ENCODE peak calls at places on chromosome 13, in eight cellular contexts. One of them, this sample, is unnamed.

GRCh38 chr13:70941454-70941853 is 833.2 kb upstream of the KLHL1 start:
- DNase-seq in glutamatergic neuron: no peak
- DNase-seq in stimulated activated CD4-positive, alpha-beta T cell treated with anti-CD3 and anti-CD28 coated beads, Interleukin-12 subunit alpha, Interleukin-12 subunit beta, amount 100 ng/mL, for 24 hours: no peak
- DNase-seq in SW 1271: no peak
- DNase-seq in fibroblast of pulmonary artery: no peak
- DNase-seq in stimulated activated CD8-positive, alpha-beta memory T cell treated with anti-CD3 and anti-CD28 coated beads, Interleukin-12 subunit alpha, Interleukin-12 subunit beta, amount 100 ng/mL, for 1 hour: no peak
- DNase-seq in AG20443: no peak
- DNase-seq in neural crest cell: no peak
- DNase-seq in this sample: no peak

GRCh38 chr13:91145806-91146205 is 201.7 kb upstream of the MIR17HG start:
- DNase-seq in stimulated activated CD8-positive, alpha-beta memory T cell treated with anti-CD3 and anti-CD28 coated beads, Interleukin-12 subunit alpha, Interleukin-12 subunit beta, amount 100 ng/mL, for 1 hour: no peak
- DNase-seq in AG20443: no peak
- DNase-seq in stimulated activated CD4-positive, alpha-beta T cell treated with anti-CD3 and anti-CD28 coated beads, Interleukin-12 subunit alpha, Interleukin-12 subunit beta, amount 100 ng/mL, for 24 hours: no peak
- DNase-seq in glutamatergic neuron: no peak
- DNase-seq in neural crest cell: no peak
- DNase-seq in SW 1271: no peak
- DNase-seq in fibroblast of pulmonary artery: no peak
- DNase-seq in this sample: no peak

GRCh38 chr13:20424559-20424852 is 101.2 kb downstream of the CRYL1 start:
- DNase-seq in AG20443: no peak
- DNase-seq in stimulated activated CD8-positive, alpha-beta memory T cell treated with anti-CD3 and anti-CD28 coated beads, Interleukin-12 subunit alpha, Interleukin-12 subunit beta, amount 100 ng/mL, for 1 hour: no peak
- DNase-seq in neural crest cell: no peak
- DNase-seq in stimulated activated CD4-positive, alpha-beta T cell treated with anti-CD3 and anti-CD28 coated beads, Interleukin-12 subunit alpha, Interleukin-12 subunit beta, amount 100 ng/mL, for 24 hours: no peak
- DNase-seq in SW 1271: no peak
- DNase-seq in glutamatergic neuron: no peak
- DNase-seq in fibroblast of pulmonary artery: no peak
- DNase-seq in this sample: no peak

GRCh38 chr13:60146491-60146890 is 17.2 kb downstream of the DIAPH3 start:
- DNase-seq in fibroblast of pulmonary artery: peak; percentile 46
- DNase-seq in glutamatergic neuron: no peak
- DNase-seq in AG20443: no peak
- DNase-seq in stimulated activated CD4-positive, alpha-beta T cell treated with anti-CD3 and anti-CD28 coated beads, Interleukin-12 subunit alpha, Interleukin-12 subunit beta, amount 100 ng/mL, for 24 hours: no peak
- DNase-seq in SW 1271: no peak
- DNase-seq in stimulated activated CD8-positive, alpha-beta memory T cell treated with anti-CD3 and anti-CD28 coated beads, Interleukin-12 subunit alpha, Interleukin-12 subunit beta, amount 100 ng/mL, for 1 hour: no peak
- DNase-seq in neural crest cell: no peak
- DNase-seq in this sample: no peak

GRCh38 chr13:43132228-43132627 is 108.8 kb downstream of the DNAJC15 start:
- DNase-seq in stimulated activated CD8-positive, alpha-beta memory T cell treated with anti-CD3 and anti-CD28 coated beads, Interleukin-12 subunit alpha, Interleukin-12 subunit beta, amount 100 ng/mL, for 1 hour: no peak
- DNase-seq in glutamatergic neuron: no peak
- DNase-seq in SW 1271: no peak
- DNase-seq in AG20443: peak; percentile 18
- DNase-seq in fibroblast of pulmonary artery: peak; percentile 50
- DNase-seq in neural crest cell: no peak
- DNase-seq in stimulated activated CD4-positive, alpha-beta T cell treated with anti-CD3 and anti-CD28 coated beads, Interleukin-12 subunit alpha, Interleukin-12 subunit beta, amount 100 ng/mL, for 24 hours: no peak
- DNase-seq in this sample: peak; percentile 56

GRCh38 chr13:62643007-62643483 is 1227.4 kb upstream of the PCDH20 start:
- DNase-seq in neural crest cell: no peak
- DNase-seq in fibroblast of pulmonary artery: peak; percentile 8
- DNase-seq in stimulated activated CD4-positive, alpha-beta T cell treated with anti-CD3 and anti-CD28 coated beads, Interleukin-12 subunit alpha, Interleukin-12 subunit beta, amount 100 ng/mL, for 24 hours: no peak
- DNase-seq in AG20443: no peak
- DNase-seq in glutamatergic neuron: no peak
- DNase-seq in SW 1271: peak; percentile 71
- DNase-seq in stimulated activated CD8-positive, alpha-beta memory T cell treated with anti-CD3 and anti-CD28 coated beads, Interleukin-12 subunit alpha, Interleukin-12 subunit beta, amount 100 ng/mL, for 1 hour: no peak
- DNase-seq in this sample: no peak

GRCh38 chr13:20118268-20119140 is 42.3 kb downstream of the GJA3 start:
- DNase-seq in AG20443: peak; percentile 81
- DNase-seq in glutamatergic neuron: peak; percentile 43
- DNase-seq in fibroblast of pulmonary artery: peak; percentile 32
- DNase-seq in stimulated activated CD4-positive, alpha-beta T cell treated with anti-CD3 and anti-CD28 coated beads, Interleukin-12 subunit alpha, Interleukin-12 subunit beta, amount 100 ng/mL, for 24 hours: no peak
- DNase-seq in SW 1271: peak; percentile 69
- DNase-seq in stimulated activated CD8-positive, alpha-beta memory T cell treated with anti-CD3 and anti-CD28 coated beads, Interleukin-12 subunit alpha, Interleukin-12 subunit beta, amount 100 ng/mL, for 1 hour: no peak
- DNase-seq in neural crest cell: peak; percentile 23
- DNase-seq in this sample: peak; percentile 73

GRCh38 chr13:51148223-51148951 is 37.3 kb upstream of the C13orf42 start:
- DNase-seq in SW 1271: no peak
- DNase-seq in fibroblast of pulmonary artery: no peak
- DNase-seq in glutamatergic neuron: peak; percentile 24
- DNase-seq in stimulated activated CD4-positive, alpha-beta T cell treated with anti-CD3 and anti-CD28 coated beads, Interleukin-12 subunit alpha, Interleukin-12 subunit beta, amount 100 ng/mL, for 24 hours: no peak
- DNase-seq in stimulated activated CD8-positive, alpha-beta memory T cell treated with anti-CD3 and anti-CD28 coated beads, Interleukin-12 subunit alpha, Interleukin-12 subunit beta, amount 100 ng/mL, for 1 hour: no peak
- DNase-seq in neural crest cell: no peak
- DNase-seq in AG20443: no peak
- DNase-seq in this sample: peak; percentile 71

GRCh38 chr13:91946498-91947070 is 548.2 kb downstream of the GPC5 start:
- DNase-seq in neural crest cell: peak; percentile 2
- DNase-seq in AG20443: no peak
- DNase-seq in glutamatergic neuron: no peak
- DNase-seq in fibroblast of pulmonary artery: peak; percentile 33
- DNase-seq in SW 1271: peak; percentile 30
- DNase-seq in stimulated activated CD8-positive, alpha-beta memory T cell treated with anti-CD3 and anti-CD28 coated beads, Interleukin-12 subunit alpha, Interleukin-12 subunit beta, amount 100 ng/mL, for 1 hour: no peak
- DNase-seq in stimulated activated CD4-positive, alpha-beta T cell treated with anti-CD3 and anti-CD28 coated beads, Interleukin-12 subunit alpha, Interleukin-12 subunit beta, amount 100 ng/mL, for 24 hours: no peak
- DNase-seq in this sample: no peak

GRCh38 chr13:114099918-114100445 is 32.4 kb downstream of the RASA3 start:
- DNase-seq in glutamatergic neuron: no peak
- DNase-seq in stimulated activated CD8-positive, alpha-beta memory T cell treated with anti-CD3 and anti-CD28 coated beads, Interleukin-12 subunit alpha, Interleukin-12 subunit beta, amount 100 ng/mL, for 1 hour: no peak
- DNase-seq in stimulated activated CD4-positive, alpha-beta T cell treated with anti-CD3 and anti-CD28 coated beads, Interleukin-12 subunit alpha, Interleukin-12 subunit beta, amount 100 ng/mL, for 24 hours: no peak
- DNase-seq in AG20443: no peak
- DNase-seq in SW 1271: peak; percentile 34
- DNase-seq in neural crest cell: no peak
- DNase-seq in fibroblast of pulmonary artery: peak; percentile 37
- DNase-seq in this sample: peak; percentile 69

GRCh38 chr13:40377783-40378182 is 288.7 kb downstream of the FOXO1 start:
- DNase-seq in neural crest cell: no peak
- DNase-seq in AG20443: peak; percentile 80
- DNase-seq in SW 1271: no peak
- DNase-seq in stimulated activated CD4-positive, alpha-beta T cell treated with anti-CD3 and anti-CD28 coated beads, Interleukin-12 subunit alpha, Interleukin-12 subunit beta, amount 100 ng/mL, for 24 hours: peak; percentile 26
- DNase-seq in glutamatergic neuron: no peak
- DNase-seq in stimulated activated CD8-positive, alpha-beta memory T cell treated with anti-CD3 and anti-CD28 coated beads, Interleukin-12 subunit alpha, Interleukin-12 subunit beta, amount 100 ng/mL, for 1 hour: no peak
- DNase-seq in fibroblast of pulmonary artery: peak; percentile 59
- DNase-seq in this sample: no peak

GRCh38 chr13:48978942-48979601 is 3.4 kb downstream of the FNDC3A start:
- DNase-seq in neural crest cell: no peak
- DNase-seq in fibroblast of pulmonary artery: peak; percentile 45
- DNase-seq in SW 1271: no peak
- DNase-seq in stimulated activated CD4-positive, alpha-beta T cell treated with anti-CD3 and anti-CD28 coated beads, Interleukin-12 subunit alpha, Interleukin-12 subunit beta, amount 100 ng/mL, for 24 hours: no peak
- DNase-seq in AG20443: no peak
- DNase-seq in stimulated activated CD8-positive, alpha-beta memory T cell treated with anti-CD3 and anti-CD28 coated beads, Interleukin-12 subunit alpha, Interleukin-12 subunit beta, amount 100 ng/mL, for 1 hour: no peak
- DNase-seq in glutamatergic neuron: no peak
- DNase-seq in this sample: no peak

GRCh38 chr13:30116379-30116778 is 191.0 kb downstream of the KATNAL1 start:
- DNase-seq in AG20443: no peak
- DNase-seq in stimulated activated CD4-positive, alpha-beta T cell treated with anti-CD3 and anti-CD28 coated beads, Interleukin-12 subunit alpha, Interleukin-12 subunit beta, amount 100 ng/mL, for 24 hours: no peak
- DNase-seq in stimulated activated CD8-positive, alpha-beta memory T cell treated with anti-CD3 and anti-CD28 coated beads, Interleukin-12 subunit alpha, Interleukin-12 subunit beta, amount 100 ng/mL, for 1 hour: no peak
- DNase-seq in neural crest cell: no peak
- DNase-seq in glutamatergic neuron: peak; percentile 69
- DNase-seq in fibroblast of pulmonary artery: no peak
- DNase-seq in SW 1271: no peak
- DNase-seq in this sample: no peak

GRCh38 chr13:76696370-76696769 is 189.8 kb downstream of the KCTD12 start:
- DNase-seq in neural crest cell: no peak
- DNase-seq in stimulated activated CD8-positive, alpha-beta memory T cell treated with anti-CD3 and anti-CD28 coated beads, Interleukin-12 subunit alpha, Interleukin-12 subunit beta, amount 100 ng/mL, for 1 hour: no peak
- DNase-seq in glutamatergic neuron: peak; percentile 27
- DNase-seq in SW 1271: no peak
- DNase-seq in stimulated activated CD4-positive, alpha-beta T cell treated with anti-CD3 and anti-CD28 coated beads, Interleukin-12 subunit alpha, Interleukin-12 subunit beta, amount 100 ng/mL, for 24 hours: no peak
- DNase-seq in fibroblast of pulmonary artery: peak; percentile 42
- DNase-seq in AG20443: peak; percentile 53
- DNase-seq in this sample: no peak

GRCh38 chr13:107124129-107124718 is 556.3 kb upstream of the ARGLU1 start:
- DNase-seq in neural crest cell: no peak
- DNase-seq in SW 1271: no peak
- DNase-seq in fibroblast of pulmonary artery: peak; percentile 26
- DNase-seq in stimulated activated CD8-positive, alpha-beta memory T cell treated with anti-CD3 and anti-CD28 coated beads, Interleukin-12 subunit alpha, Interleukin-12 subunit beta, amount 100 ng/mL, for 1 hour: no peak
- DNase-seq in glutamatergic neuron: no peak
- DNase-seq in stimulated activated CD4-positive, alpha-beta T cell treated with anti-CD3 and anti-CD28 coated beads, Interleukin-12 subunit alpha, Interleukin-12 subunit beta, amount 100 ng/mL, for 24 hours: no peak
- DNase-seq in AG20443: peak; percentile 35
- DNase-seq in this sample: no peak

GRCh38 chr13:51684076-51684475 is 99.8 kb downstream of the WDFY2 start:
- DNase-seq in fibroblast of pulmonary artery: peak; percentile 38
- DNase-seq in stimulated activated CD4-positive, alpha-beta T cell treated with anti-CD3 and anti-CD28 coated beads, Interleukin-12 subunit alpha, Interleukin-12 subunit beta, amount 100 ng/mL, for 24 hours: no peak
- DNase-seq in glutamatergic neuron: no peak
- DNase-seq in stimulated activated CD8-positive, alpha-beta memory T cell treated with anti-CD3 and anti-CD28 coated beads, Interleukin-12 subunit alpha, Interleukin-12 subunit beta, amount 100 ng/mL, for 1 hour: no peak
- DNase-seq in neural crest cell: no peak
- DNase-seq in SW 1271: no peak
- DNase-seq in AG20443: peak; percentile 63
- DNase-seq in this sample: no peak

GRCh38 chr13:84315527-84315926 is 433.3 kb upstream of the SLITRK1 start:
- DNase-seq in stimulated activated CD4-positive, alpha-beta T cell treated with anti-CD3 and anti-CD28 coated beads, Interleukin-12 subunit alpha, Interleukin-12 subunit beta, amount 100 ng/mL, for 24 hours: no peak
- DNase-seq in fibroblast of pulmonary artery: no peak
- DNase-seq in SW 1271: no peak
- DNase-seq in AG20443: no peak
- DNase-seq in stimulated activated CD8-positive, alpha-beta memory T cell treated with anti-CD3 and anti-CD28 coated beads, Interleukin-12 subunit alpha, Interleukin-12 subunit beta, amount 100 ng/mL, for 1 hour: no peak
- DNase-seq in glutamatergic neuron: no peak
- DNase-seq in neural crest cell: no peak
- DNase-seq in this sample: no peak

GRCh38 chr13:38979891-38980627 is 10.6 kb downstream of the STOML3 start:
- DNase-seq in glutamatergic neuron: peak; percentile 48
- DNase-seq in fibroblast of pulmonary artery: peak; percentile 11
- DNase-seq in stimulated activated CD8-positive, alpha-beta memory T cell treated with anti-CD3 and anti-CD28 coated beads, Interleukin-12 subunit alpha, Interleukin-12 subunit beta, amount 100 ng/mL, for 1 hour: no peak
- DNase-seq in neural crest cell: peak; percentile 3
- DNase-seq in SW 1271: no peak
- DNase-seq in stimulated activated CD4-positive, alpha-beta T cell treated with anti-CD3 and anti-CD28 coated beads, Interleukin-12 subunit alpha, Interleukin-12 subunit beta, amount 100 ng/mL, for 24 hours: no peak
- DNase-seq in AG20443: no peak
- DNase-seq in this sample: peak; percentile 52

GRCh38 chr13:47859129-47859528 is 141.9 kb downstream of the SUCLA2 start:
- DNase-seq in stimulated activated CD4-positive, alpha-beta T cell treated with anti-CD3 and anti-CD28 coated beads, Interleukin-12 subunit alpha, Interleukin-12 subunit beta, amount 100 ng/mL, for 24 hours: no peak
- DNase-seq in fibroblast of pulmonary artery: no peak
- DNase-seq in neural crest cell: no peak
- DNase-seq in stimulated activated CD8-positive, alpha-beta memory T cell treated with anti-CD3 and anti-CD28 coated beads, Interleukin-12 subunit alpha, Interleukin-12 subunit beta, amount 100 ng/mL, for 1 hour: no peak
- DNase-seq in glutamatergic neuron: no peak
- DNase-seq in SW 1271: no peak
- DNase-seq in AG20443: peak; percentile 29
- DNase-seq in this sample: no peak

GRCh38 chr13:43057653-43058317 is 34.4 kb downstream of the DNAJC15 start:
- DNase-seq in stimulated activated CD4-positive, alpha-beta T cell treated with anti-CD3 and anti-CD28 coated beads, Interleukin-12 subunit alpha, Interleukin-12 subunit beta, amount 100 ng/mL, for 24 hours: no peak
- DNase-seq in SW 1271: no peak
- DNase-seq in neural crest cell: no peak
- DNase-seq in stimulated activated CD8-positive, alpha-beta memory T cell treated with anti-CD3 and anti-CD28 coated beads, Interleukin-12 subunit alpha, Interleukin-12 subunit beta, amount 100 ng/mL, for 1 hour: no peak
- DNase-seq in glutamatergic neuron: no peak
- DNase-seq in fibroblast of pulmonary artery: peak; percentile 33
- DNase-seq in AG20443: no peak
- DNase-seq in this sample: no peak

GRCh38 chr13:103716689-103717088 is 650.5 kb upstream of the SLC10A2 start:
- DNase-seq in fibroblast of pulmonary artery: no peak
- DNase-seq in neural crest cell: no peak
- DNase-seq in SW 1271: no peak
- DNase-seq in stimulated activated CD8-positive, alpha-beta memory T cell treated with anti-CD3 and anti-CD28 coated beads, Interleukin-12 subunit alpha, Interleukin-12 subunit beta, amount 100 ng/mL, for 1 hour: no peak
- DNase-seq in AG20443: no peak
- DNase-seq in stimulated activated CD4-positive, alpha-beta T cell treated with anti-CD3 and anti-CD28 coated beads, Interleukin-12 subunit alpha, Interleukin-12 subunit beta, amount 100 ng/mL, for 24 hours: no peak
- DNase-seq in glutamatergic neuron: no peak
- DNase-seq in this sample: no peak

GRCh38 chr13:83221813-83222241 is 660.4 kb downstream of the SLITRK1 start:
- DNase-seq in neural crest cell: no peak
- DNase-seq in AG20443: no peak
- DNase-seq in SW 1271: no peak
- DNase-seq in stimulated activated CD4-positive, alpha-beta T cell treated with anti-CD3 and anti-CD28 coated beads, Interleukin-12 subunit alpha, Interleukin-12 subunit beta, amount 100 ng/mL, for 24 hours: no peak
- DNase-seq in glutamatergic neuron: no peak
- DNase-seq in fibroblast of pulmonary artery: peak; percentile 92
- DNase-seq in stimulated activated CD8-positive, alpha-beta memory T cell treated with anti-CD3 and anti-CD28 coated beads, Interleukin-12 subunit alpha, Interleukin-12 subunit beta, amount 100 ng/mL, for 1 hour: no peak
- DNase-seq in this sample: no peak

GRCh38 chr13:30690282-30691188 is 44.8 kb upstream of the ALOX5AP start:
- DNase-seq in AG20443: peak; percentile 90
- DNase-seq in stimulated activated CD4-positive, alpha-beta T cell treated with anti-CD3 and anti-CD28 coated beads, Interleukin-12 subunit alpha, Interleukin-12 subunit beta, amount 100 ng/mL, for 24 hours: no peak
- DNase-seq in SW 1271: peak; percentile 56
- DNase-seq in neural crest cell: no peak
- DNase-seq in fibroblast of pulmonary artery: peak; percentile 97
- DNase-seq in glutamatergic neuron: peak; percentile 77
- DNase-seq in stimulated activated CD8-positive, alpha-beta memory T cell treated with anti-CD3 and anti-CD28 coated beads, Interleukin-12 subunit alpha, Interleukin-12 subunit beta, amount 100 ng/mL, for 1 hour: no peak
- DNase-seq in this sample: no peak

GRCh38 chr13:86932935-86933334 is 738.2 kb upstream of the SLITRK5 start:
- DNase-seq in neural crest cell: no peak
- DNase-seq in stimulated activated CD8-positive, alpha-beta memory T cell treated with anti-CD3 and anti-CD28 coated beads, Interleukin-12 subunit alpha, Interleukin-12 subunit beta, amount 100 ng/mL, for 1 hour: no peak
- DNase-seq in AG20443: no peak
- DNase-seq in fibroblast of pulmonary artery: peak; percentile 4
- DNase-seq in SW 1271: no peak
- DNase-seq in stimulated activated CD4-positive, alpha-beta T cell treated with anti-CD3 and anti-CD28 coated beads, Interleukin-12 subunit alpha, Interleukin-12 subunit beta, amount 100 ng/mL, for 24 hours: no peak
- DNase-seq in glutamatergic neuron: no peak
- DNase-seq in this sample: peak; percentile 53

GRCh38 chr13:23985846-23986245 is 88.5 kb upstream of the C1QTNF9B start:
- DNase-seq in fibroblast of pulmonary artery: no peak
- DNase-seq in SW 1271: no peak
- DNase-seq in neural crest cell: no peak
- DNase-seq in stimulated activated CD8-positive, alpha-beta memory T cell treated with anti-CD3 and anti-CD28 coated beads, Interleukin-12 subunit alpha, Interleukin-12 subunit beta, amount 100 ng/mL, for 1 hour: no peak
- DNase-seq in stimulated activated CD4-positive, alpha-beta T cell treated with anti-CD3 and anti-CD28 coated beads, Interleukin-12 subunit alpha, Interleukin-12 subunit beta, amount 100 ng/mL, for 24 hours: no peak
- DNase-seq in AG20443: no peak
- DNase-seq in glutamatergic neuron: peak; percentile 65
- DNase-seq in this sample: no peak